ENCODE peak calls at places on chromosomes 13 and 19, in seven cellular contexts. N, D, R, Y, B, K and C are unnamed samples.

GRCh38 chr19:15934332-15935078 is at the start of gene CYP4F11:
- DNase-seq in N (no peak), D (peak), R (no peak), Y (no peak), B (peak), K (no peak), C (no peak)

GRCh38 chr19:47158879-47159509 is 28.4 kb downstream of the SAE1 start:
- DNase-seq in N (no peak), D (no peak), R (no peak), Y (peak), B (no peak), K (peak), C (no peak)

GRCh38 chr19:4130635-4131438 is 6.9 kb upstream of the MAP2K2 start:
- DNase-seq in N (peak), D (no peak), R (no peak), Y (no peak), B (no peak), K (no peak), C (peak)

GRCh38 chr19:401836-402535 is 7.0 kb downstream of the C2CD4C start:
- DNase-seq in N (no peak), D (no peak), R (peak), Y (no peak), B (no peak), K (no peak), C (no peak)

GRCh38 chr13:50668044-50668443 is 175.4 kb downstream of the DLEU7 start:
- DNase-seq in N (no peak), D (no peak), R (no peak), Y (no peak), B (no peak), K (no peak), C (no peak)

GRCh38 chr19:31164666-31165265 is 184.5 kb downstream of the TSHZ3 start:
- DNase-seq in N (no peak), D (no peak), R (no peak), Y (no peak), B (no peak), K (no peak), C (no peak)

GRCh38 chr13:97498419-97498818 is 64.5 kb downstream of the RAP2A start:
- DNase-seq in N (no peak), D (no peak), R (no peak), Y (no peak), B (no peak), K (no peak), C (no peak)

GRCh38 chr13:40974460-40975407 is 44.4 kb downstream of the ELF1 start:
- DNase-seq in N (peak), D (no peak), R (no peak), Y (peak), B (peak), K (no peak), C (peak)

GRCh38 chr13:95754069-95754468 is 77.1 kb downstream of the DNAJC3 start:
- DNase-seq in N (no peak), D (no peak), R (no peak), Y (no peak), B (no peak), K (no peak), C (no peak)

GRCh38 chr13:25973085-25973484 is 78.7 kb downstream of the SHISA2 start:
- DNase-seq in N (no peak), D (no peak), R (peak), Y (no peak), B (no peak), K (no peak), C (no peak)

GRCh38 chr13:84917252-84917878 is 881.9 kb downstream of the SLITRK6 start:
- DNase-seq in N (no peak), D (no peak), R (no peak), Y (no peak), B (no peak), K (no peak), C (no peak)

GRCh38 chr19:4018775-4019504 is 11.4 kb downstream of the PIAS4 start:
- DNase-seq in N (no peak), D (no peak), R (no peak), Y (no peak), B (no peak), K (no peak), C (no peak)

GRCh38 chr13:25167349-25167748 is 4.7 kb downstream of the AMER2 start:
- DNase-seq in N (no peak), D (no peak), R (no peak), Y (no peak), B (no peak), K (no peak), C (no peak)

GRCh38 chr19:33040994-33041827 is 23.5 kb downstream of the RHPN2 start:
- DNase-seq in N (peak), D (no peak), R (no peak), Y (no peak), B (no peak), K (no peak), C (no peak)

GRCh38 chr13:43397110-43397509 is 373.7 kb downstream of the DNAJC15 start:
- DNase-seq in N (no peak), D (no peak), R (no peak), Y (no peak), B (no peak), K (no peak), C (no peak)

GRCh38 chr13:80196756-80197155 is 144.2 kb downstream of the SPRY2 start:
- DNase-seq in N (no peak), D (no peak), R (no peak), Y (no peak), B (no peak), K (no peak), C (peak)

GRCh38 chr19:50664204-50664603 is 15.0 kb downstream of the C19orf81 start:
- DNase-seq in N (no peak), D (no peak), R (no peak), Y (no peak), B (no peak), K (no peak), C (no peak)

GRCh38 chr19:3556978-3557460 is 367 bp downstream of the MFSD12 start:
- DNase-seq in N (peak), D (no peak), R (peak), Y (peak), B (peak), K (peak), C (peak)

GRCh38 chr19:33039108-33039599 is 25.5 kb downstream of the RHPN2 start:
- DNase-seq in N (no peak), D (no peak), R (no peak), Y (no peak), B (no peak), K (no peak), C (no peak)